ENCODE peak calls at places on chromosomes 13 and 19, in six cellular contexts. Y, B, F, K, E and S are unnamed samples.

GRCh38 chr19:42129399-42130253 is 2.6 kb downstream of the POU2F2 start:
- DNase-seq in F (no peak), B (no peak), Y (no peak), K (no peak), E (peak), S (no peak)

GRCh38 chr19:48962029-48962848 is 2.9 kb upstream of the FTL start:
- DNase-seq in F (peak), Y (peak), B (no peak), E (peak), K (no peak), S (no peak)

GRCh38 chr13:46211521-46212351 is at the start of gene LRRC63:
- DNase-seq in E (peak), F (peak), B (peak), K (no peak), Y (peak), S (peak)

GRCh38 chr19:41253660-41254059 is 10.5 kb upstream of the HNRNPUL1 start:
- DNase-seq in Y (no peak), E (no peak), B (no peak), F (no peak), K (no peak), S (no peak)

GRCh38 chr13:22690756-22691155 is 490.0 kb upstream of the SGCG start:
- DNase-seq in F (no peak), Y (no peak), E (no peak), B (no peak), K (no peak), S (no peak)

GRCh38 chr13:97000295-97000925 is 6.1 kb upstream of the OXGR1 start:
- DNase-seq in Y (peak), B (no peak), E (no peak), K (no peak), F (no peak), S (no peak)

GRCh38 chr19:31675187-31675913 is 326.1 kb upstream of the TSHZ3 start:
- DNase-seq in B (no peak), E (no peak), Y (no peak), K (no peak), F (no peak), S (no peak)

GRCh38 chr13:71079638-71080037 is 787.4 kb downstream of the DACH1 start:
- DNase-seq in F (no peak), B (no peak), Y (no peak), K (no peak), E (no peak), S (no peak)

GRCh38 chr19:41705393-41706174 is 2.8 kb upstream of the CEACAM5 start:
- DNase-seq in Y (peak), E (peak), B (no peak), K (no peak), F (no peak), S (no peak)

GRCh38 chr13:35485451-35485850 is 9.0 kb upstream of the MAB21L1 start:
- DNase-seq in F (no peak), E (no peak), B (no peak), K (no peak), Y (no peak), S (no peak)

GRCh38 chr19:10603084-10603872 is 16.2 kb upstream of the AP1M2 start:
- DNase-seq in Y (peak), E (peak), B (peak), K (no peak), F (peak), S (peak)

GRCh38 chr13:33186851-33187250 is 98.7 kb downstream of the STARD13 start:
- DNase-seq in F (no peak), E (no peak), Y (peak), K (no peak), B (no peak), S (no peak)

GRCh38 chr19:16447015-16447384 is 24.8 kb downstream of the EPS15L1 start:
- DNase-seq in F (no peak), B (no peak), Y (no peak), E (peak), K (no peak), S (peak)

GRCh38 chr19:2814426-2814825 is 5.2 kb upstream of the ZNF554 start:
- DNase-seq in B (no peak), Y (no peak), F (peak), E (no peak), K (no peak), S (no peak)

GRCh38 chr19:6510618-6511017 is 8.5 kb upstream of the TUBB4A start:
- DNase-seq in Y (no peak), K (no peak), F (no peak), E (no peak), B (no peak), S (no peak)

GRCh38 chr19:15368798-15369593 is 10.6 kb downstream of the AKAP8 start:
- DNase-seq in E (no peak), B (no peak), K (no peak), Y (no peak), F (no peak), S (no peak)

GRCh38 chr13:81382236-81382635 is 1041.3 kb upstream of the SPRY2 start:
- DNase-seq in K (no peak), B (no peak), E (no peak), F (no peak), Y (peak), S (no peak)

GRCh38 chr13:77565635-77566034 is 30.1 kb downstream of the SCEL start:
- DNase-seq in F (no peak), B (no peak), E (no peak), K (peak), Y (peak), S (no peak)

GRCh38 chr13:52788011-52788410 is 48.4 kb upstream of the CNMD start:
- DNase-seq in F (no peak), K (no peak), Y (no peak), E (no peak), B (no peak), S (no peak)

GRCh38 chr13:100543872-100544602 is 44.6 kb downstream of the GGACT start:
- DNase-seq in Y (no peak), F (peak), B (no peak), K (no peak), E (no peak), S (peak)

GRCh38 chr13:33286143-33286542 is 588 bp upstream of the STARD13 start:
- DNase-seq in E (no peak), B (no peak), F (no peak), Y (peak), K (no peak), S (no peak)

GRCh38 chr13:75513271-75513670 is 24.4 kb downstream of the COMMD6 start:
- DNase-seq in E (no peak), B (no peak), K (no peak), F (no peak), Y (no peak), S (no peak)

GRCh38 chr19:55440411-55441105 is 2.5 kb downstream of the SHISA7 start:
- DNase-seq in B (no peak), F (peak), E (no peak), K (no peak), Y (peak), S (no peak)

GRCh38 chr19:41298327-41298964 is 11.5 kb upstream of the CCDC97 start:
- DNase-seq in B (peak), Y (no peak), K (no peak), E (peak), F (no peak), S (no peak)

GRCh38 chr13:75372517-75372916 is 109.5 kb downstream of the TBC1D4 start:
- DNase-seq in Y (peak), B (no peak), E (no peak), K (no peak), F (no peak), S (no peak)

GRCh38 chr13:34933786-34934185 is 8.3 kb upstream of the NBEA start:
- DNase-seq in B (no peak), F (no peak), K (no peak), E (no peak), Y (no peak), S (no peak)

GRCh38 chr19:53809518-53810186 is 14.5 kb downstream of the NLRP12 start:
- DNase-seq in F (peak), K (no peak), Y (peak), B (no peak), E (no peak), S (no peak)

GRCh38 chr19:5903054-5903501 is 512 bp downstream of the NDUFA11 start:
- DNase-seq in B (no peak), E (no peak), K (no peak), Y (peak), F (no peak), S (no peak)

GRCh38 chr13:72284791-72285190 is 417.8 kb upstream of the DACH1 start:
- DNase-seq in B (no peak), F (no peak), K (no peak), Y (no peak), E (no peak), S (no peak)

GRCh38 chr19:27672309-27673047 is 1540.5 kb downstream of the UQCRFS1 start:
- DNase-seq in Y (no peak), E (no peak), B (no peak), F (no peak), K (no peak), S (peak)

GRCh38 chr19:18464646-18465045 is 26.7 kb upstream of the ISYNA1 start:
- DNase-seq in K (no peak), F (no peak), E (peak), B (peak), Y (no peak), S (peak)
- TF ChIP-seq POLR2AphosphoS5 in K (no peak), F (no peak), E (peak), B (peak), Y (no peak), S (no peak)

DNA sequence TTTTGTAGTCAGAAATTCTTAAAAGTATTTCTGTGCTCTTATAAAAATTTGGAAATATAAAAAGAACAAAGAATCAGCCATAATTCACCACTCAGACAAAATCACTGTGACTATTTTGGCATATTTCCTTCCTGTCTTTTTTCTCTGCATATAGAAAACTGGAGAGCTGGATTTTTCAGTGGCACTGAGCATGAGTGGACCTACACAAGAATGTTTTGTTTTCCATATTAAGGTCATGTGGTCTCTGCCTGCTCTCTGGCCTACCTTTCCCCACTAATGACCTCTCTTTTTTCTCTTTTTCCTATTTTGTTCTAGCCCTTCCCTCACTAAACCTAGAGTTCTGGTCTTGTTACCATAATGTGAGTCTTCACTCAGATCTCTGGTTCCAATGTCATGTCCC is 17.6 kb upstream of the USP12 start:
- DNase-seq in K (no peak), F (no peak), B (no peak), Y (no peak), E (no peak), S (no peak)
- TF ChIP-seq POLR2AphosphoS5 in K (no peak), F (no peak), B (no peak), Y (no peak), E (no peak), S (no peak)

GRCh38 chr19:37304190-37304883 is 66.6 kb upstream of the ZNF527 start:
- DNase-seq in B (no peak), E (peak), F (no peak), Y (no peak), K (no peak), S (no peak)
- TF ChIP-seq POLR2AphosphoS5 in B (no peak), E (no peak), F (no peak), Y (no peak), K (no peak), S (no peak)

GRCh38 chr19:4399871-4400768 is at the start of gene SH3GL1:
- DNase-seq in F (peak), Y (peak), E (peak), K (peak), B (peak), S (peak)

GRCh38 chr19:4405977-4406376 is 3.5 kb downstream of the CHAF1A start:
- DNase-seq in K (no peak), Y (no peak), B (no peak), E (no peak), F (no peak), S (no peak)

GRCh38 chr19:4403005-4403761 is 743 bp downstream of the CHAF1A start:
- DNase-seq in F (no peak), E (no peak), Y (peak), K (no peak), B (no peak), S (no peak)

GRCh38 chr19:4401482-4402170 is 814 bp upstream of the CHAF1A start:
- DNase-seq in Y (no peak), E (no peak), F (no peak), B (no peak), K (no peak), S (no peak)

DNA sequence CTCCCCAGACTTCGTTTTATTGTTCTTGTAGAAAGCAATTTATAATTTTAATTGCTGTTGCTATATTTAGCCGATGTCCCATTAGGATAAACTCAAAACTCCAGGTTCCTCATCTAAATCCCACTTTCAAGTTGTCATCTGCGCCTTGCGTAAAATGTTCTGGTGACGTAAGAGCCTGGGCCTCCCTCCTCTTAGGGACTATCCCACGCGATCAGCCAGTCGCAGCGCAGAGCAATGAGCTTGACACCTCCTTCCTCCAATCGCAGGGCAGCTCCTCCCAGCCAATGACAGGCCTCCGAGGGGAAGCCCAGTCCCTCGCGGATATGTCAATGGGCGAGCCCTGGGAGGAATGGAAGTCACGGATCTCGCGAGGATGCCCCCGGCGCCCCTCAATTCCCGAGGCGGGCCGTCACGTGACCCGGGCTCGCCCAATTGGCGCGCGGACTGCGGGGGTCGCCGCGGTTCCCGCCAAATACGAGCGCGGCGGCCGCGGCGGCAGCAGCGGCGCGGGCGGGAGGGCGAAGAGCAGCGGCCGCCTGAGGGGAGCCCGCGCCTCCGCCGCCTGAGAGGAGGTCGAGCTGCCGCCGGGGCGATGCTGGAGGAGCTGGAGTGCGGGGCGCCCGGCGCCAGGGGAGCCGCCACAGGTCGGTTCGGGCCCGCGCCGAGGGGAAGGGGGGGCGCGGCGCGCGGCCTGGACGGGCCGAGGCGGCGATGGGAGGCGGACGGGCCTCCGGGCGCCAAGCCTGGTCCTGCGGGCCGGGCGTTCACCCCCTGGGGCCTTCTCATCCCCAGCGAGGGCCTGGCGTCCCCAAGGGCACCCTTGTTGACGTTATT is at the start of gene CHAF1A:
- DNase-seq in F (peak), K (peak), B (peak), E (peak), Y (peak), S (peak)
- TF ChIP-seq POLR2AphosphoS5 in F (no peak), K (peak), B (peak), E (peak), Y (peak), S (peak)

DNA sequence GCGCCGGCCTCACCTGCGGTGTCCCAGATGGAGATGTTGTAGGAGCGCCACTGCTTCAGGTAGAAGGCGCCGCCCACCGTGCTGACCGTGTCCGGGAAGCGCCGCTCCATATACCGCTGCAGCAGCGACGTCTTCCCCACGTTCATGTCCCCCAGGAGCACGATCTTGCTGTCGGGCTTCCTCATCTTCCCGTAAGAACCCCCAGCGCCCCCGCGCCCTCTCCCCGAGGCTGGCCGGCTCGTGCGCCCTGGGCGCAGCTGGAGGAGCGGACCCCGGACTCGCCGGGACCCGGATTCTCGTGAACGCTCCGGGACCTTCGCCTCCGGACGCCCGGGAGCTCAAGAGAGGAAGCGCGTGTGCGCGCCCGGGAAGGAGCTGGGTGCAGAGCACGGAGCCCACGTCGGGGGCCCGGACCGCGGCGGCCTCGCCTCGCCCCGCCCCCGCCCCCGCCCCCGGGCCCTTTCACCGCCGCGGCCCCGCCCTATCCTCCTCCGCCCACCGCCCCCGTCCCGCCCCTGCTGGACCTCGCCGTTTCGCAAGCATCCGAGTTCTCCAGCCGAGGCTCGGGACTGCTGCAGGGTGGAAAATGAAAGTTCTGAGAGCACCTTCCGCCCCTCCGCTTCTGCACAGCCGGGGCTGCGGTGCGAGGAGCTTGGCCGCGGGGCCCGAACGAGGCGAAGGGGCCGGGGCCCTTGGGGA is at the start of gene RAB20:
- DNase-seq in Y (peak), K (peak), B (peak), F (peak), E (peak), S (peak)
- TF ChIP-seq POLR2AphosphoS5 in Y (peak), K (peak), B (peak), F (no peak), E (peak), S (no peak)